ENCODE peak calls at places on chromosomes 1 and 21, in five cellular contexts. P is CD4-positive, alpha-beta T cell; G is testis; D is Caco-2; B is ovary. L is an unnamed sample.

GRCh38 chr21:41600961-41601572 is 93.1 kb upstream of the TMPRSS2 start:
- DNase-seq in P (no peak), G (no peak), D (no peak), B (no peak), L (no peak)

GRCh38 chr1:241532864-241533263 is 686 bp downstream of the KMO start:
- DNase-seq in P (no peak), G (no peak), D (no peak), B (no peak), L (no peak)

GRCh38 chr1:94924967-94925366 is 1.9 kb downstream of the CNN3 start:
- DNase-seq in P (no peak), G (no peak), D (no peak), B (no peak), L (no peak)

GRCh38 chr1:93567255-93567918 is 114.2 kb downstream of the BCAR3 start:
- DNase-seq in P (no peak), G (peak; percentile 88), D (peak; percentile 24), B (no peak), L (no peak)

GRCh38 chr1:30782361-30783243 is 25.0 kb upstream of the LAPTM5 start:
- DNase-seq in P (peak; percentile 69), G (peak; percentile 74), D (peak; percentile 80), B (peak; percentile 58), L (peak; percentile 66)

GRCh38 chr1:44405041-44405803 is at the start of gene RNF220:
- DNase-seq in P (no peak), G (peak; percentile 71), D (peak; percentile 62), B (no peak), L (peak; percentile 45)

GRCh38 chr1:151292207-151293030 is 10.3 kb downstream of the ZNF687 start:
- DNase-seq in P (no peak), G (no peak), D (no peak), B (no peak), L (no peak)

GRCh38 chr1:12034381-12034801 is 15.1 kb downstream of the MIIP start:
- DNase-seq in P (no peak), G (peak; percentile 67), D (no peak), B (peak; percentile 82), L (no peak)

GRCh38 chr1:15542685-15543588 is 16.3 kb downstream of the DNAJC16 start:
- DNase-seq in P (no peak), G (no peak), D (no peak), B (no peak), L (no peak)

GRCh38 chr1:167272375-167272957 is 51.8 kb downstream of the POU2F1 start:
- DNase-seq in P (no peak), G (no peak), D (no peak), B (no peak), L (no peak)

GRCh38 chr1:99647460-99647859 is 1.5 kb downstream of the PALMD start:
- DNase-seq in P (no peak), G (no peak), D (no peak), B (no peak), L (no peak)

GRCh38 chr1:238346340-238346739 is 455.6 kb upstream of the ZP4 start:
- DNase-seq in P (no peak), G (no peak), D (no peak), B (no peak), L (no peak)

GRCh38 chr21:20997633-20998455 is at the start of gene NCAM2:
- DNase-seq in P (peak; percentile 55), G (peak; percentile 81), D (no peak), B (peak; percentile 49), L (peak; percentile 52)

GRCh38 chr1:226444901-226445300 is 37.0 kb upstream of the PARP1 start:
- DNase-seq in P (peak; percentile 61), G (no peak), D (no peak), B (no peak), L (no peak)

GRCh38 chr1:159146996-159147395 is 24.4 kb upstream of the CADM3 start:
- DNase-seq in P (no peak), G (no peak), D (no peak), B (no peak), L (no peak)

GRCh38 chr1:44723064-44723463 is 7.9 kb downstream of the RNU5D-1 start:
- DNase-seq in P (no peak), G (no peak), D (no peak), B (no peak), L (no peak)

GRCh38 chr1:65791396-65791795 is 1.3 kb upstream of the PDE4B start:
- DNase-seq in P (no peak), G (no peak), D (no peak), B (no peak), L (no peak)

GRCh38 chr1:158998781-158999161 is 10.9 kb upstream of the IFI16 start:
- DNase-seq in P (no peak), G (peak; percentile 82), D (peak; percentile 48), B (peak; percentile 59), L (peak; percentile 32)

GRCh38 chr1:232519186-232519585 is 110.7 kb downstream of the SIPA1L2 start:
- DNase-seq in P (no peak), G (no peak), D (no peak), B (no peak), L (no peak)

GRCh38 chr1:85553416-85553815 is 27.1 kb upstream of the CCN1 start:
- DNase-seq in P (no peak), G (no peak), D (no peak), B (no peak), L (no peak)

DNA sequence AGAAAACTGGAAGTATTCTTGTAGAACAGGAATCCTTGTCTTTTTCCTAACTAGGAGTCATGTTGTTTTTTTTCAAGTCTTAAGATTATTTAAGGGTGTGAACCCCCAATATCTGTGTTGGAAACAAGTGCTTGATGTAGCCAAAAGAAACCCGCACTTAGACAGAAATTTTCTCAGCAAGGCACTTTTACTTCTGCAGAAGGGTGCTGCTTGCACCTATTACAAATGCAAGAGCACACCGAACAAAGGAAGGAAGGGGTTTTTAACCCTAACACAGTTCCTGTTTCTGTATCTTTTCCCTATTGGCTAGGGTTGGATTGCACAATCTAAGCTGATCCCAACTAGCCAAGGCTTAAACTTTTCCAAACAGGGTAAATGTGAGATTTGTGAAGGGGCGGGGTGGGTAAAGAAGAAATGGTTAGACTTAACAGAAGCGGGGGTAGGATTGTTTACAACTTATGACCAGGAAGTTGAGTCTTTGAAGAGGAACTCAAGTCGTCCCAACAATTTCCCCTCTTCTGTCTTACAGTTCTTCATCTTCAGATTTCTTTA is 75.1 kb downstream of the ZFYVE9 start:
- DNase-seq in P (no peak), G (no peak), D (no peak), B (no peak), L (no peak)
- H3K9me3 ChIP-seq in P (peaks cover 26% of the 10 kb centered on the region), G (no peaks in the 10 kb centered on the region), D (peaks cover 9% of the 10 kb centered on the region), B (peaks cover 5% of the 10 kb centered on the region), L (peaks cover 8% of the 10 kb centered on the region)

DNA sequence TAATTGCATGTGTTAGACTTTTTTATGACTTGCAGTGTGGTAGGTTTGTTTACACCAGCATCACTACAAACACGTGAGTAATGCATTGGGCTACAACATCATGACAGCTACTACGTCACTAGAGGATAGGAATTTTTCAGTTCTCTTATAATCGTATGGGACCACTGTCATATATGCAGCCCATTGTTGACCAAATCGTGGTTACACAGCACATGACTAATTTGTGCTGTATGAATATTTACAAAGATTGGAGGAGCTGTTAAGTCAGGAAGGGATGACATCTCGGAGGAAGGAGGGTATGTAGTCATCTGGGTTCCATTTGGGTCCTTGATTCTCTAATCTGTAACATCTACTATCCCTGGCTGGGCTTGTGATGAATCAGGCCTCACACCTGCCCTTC is 270.9 kb downstream of the TNR start:
- DNase-seq in P (no peak), G (no peak), D (no peak), B (no peak), L (no peak)
- TF ChIP-seq CTCF in P (no peak), G (no peak), D (no peak), B (no peak), L (no peak)

DNA sequence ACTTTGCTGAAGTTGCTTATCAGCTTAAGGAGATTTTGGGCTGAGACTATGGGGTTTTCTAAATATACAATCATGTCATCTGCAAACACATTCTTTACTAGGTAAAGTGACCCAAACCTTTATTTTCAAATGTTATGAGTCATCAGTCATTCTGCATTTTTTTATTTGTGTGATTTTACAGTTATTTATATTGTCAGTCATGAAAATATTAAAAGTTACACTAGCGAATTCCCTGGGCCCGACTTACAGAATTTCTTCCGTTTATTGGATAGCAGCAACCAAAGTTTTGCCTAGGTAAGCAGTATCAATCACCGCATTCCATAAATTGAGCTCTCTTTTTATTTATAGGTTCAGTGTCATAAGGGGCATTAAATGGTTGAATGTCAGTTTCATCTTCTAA is 13.8 kb downstream of the OR2M5 start:
- DNase-seq in P (no peak), G (no peak), D (no peak), B (no peak), L (no peak)
- H3K9me3 ChIP-seq in P (no peaks in the 10 kb centered on the region), G (no peaks in the 10 kb centered on the region), D (peaks cover 3% of the 10 kb centered on the region), B (no peaks in the 10 kb centered on the region), L (no peaks in the 10 kb centered on the region)

DNA sequence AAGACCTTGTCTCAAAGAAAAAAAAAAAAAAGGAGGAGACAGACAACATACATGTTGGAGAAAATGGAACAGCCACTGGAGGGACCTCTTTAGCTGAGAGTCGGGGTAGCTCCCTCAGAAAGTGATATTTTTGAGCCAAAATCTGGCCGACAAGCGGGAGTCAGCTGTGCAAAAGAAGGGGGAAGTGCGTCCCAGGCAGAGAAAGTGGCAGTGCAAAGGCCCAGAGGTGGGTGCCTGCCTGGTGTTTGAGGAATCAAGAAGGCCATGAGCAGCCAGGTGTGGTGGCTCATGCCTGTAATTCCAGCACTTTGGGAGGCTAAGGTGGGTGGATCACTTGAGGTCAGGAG is 6.1 kb upstream of the CROCC start:
- DNase-seq in P (no peak), G (no peak), D (no peak), B (peak; percentile 19), L (no peak)
- TF ChIP-seq CTCF in P (no peak), G (no peak), D (no peak), B (no peak), L (no peak)

DNA sequence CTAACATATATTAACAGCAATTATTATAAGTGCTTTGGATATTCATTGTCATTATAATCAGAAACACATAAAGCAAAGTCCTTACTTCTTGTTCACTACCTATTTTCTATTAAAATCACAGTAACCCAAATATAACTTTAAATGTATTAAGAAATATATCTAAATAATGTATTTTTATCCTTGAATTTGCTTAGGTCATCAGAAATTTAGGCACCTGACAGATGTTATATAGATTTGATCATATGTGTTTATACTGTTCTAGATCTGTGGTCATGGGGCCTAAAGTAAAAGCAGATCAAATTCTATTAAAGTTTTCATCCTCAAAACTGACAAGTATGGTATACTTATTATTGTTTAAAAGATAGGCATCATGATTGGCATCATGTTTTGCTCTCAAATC is 9.2 kb upstream of the OR1C1 start:
- DNase-seq in P (no peak), G (no peak), D (no peak), B (no peak), L (no peak)
- H3K9me3 ChIP-seq in P (no peaks in the 10 kb centered on the region), G (no peaks in the 10 kb centered on the region), D (no peaks in the 10 kb centered on the region), B (no peaks in the 10 kb centered on the region), L (no peaks in the 10 kb centered on the region)

L was measured in lung.